ENCODE peak calls at places on chromosomes 6 and 20, in five cellular contexts. One of them, this sample, is unnamed.
A peak's percentile ranks its signal among the peaks of the same experiment; 100 is the strongest.

GRCh38 chr6:99833034-99833433 is 161.0 kb downstream of the MCHR2 start:
- DNase-seq in PC-9: no peak
- DNase-seq in WERI-Rb-1: no peak
- DNase-seq in heart right ventricle: no peak
- DNase-seq in lung: no peak
- DNase-seq in this sample: no peak

GRCh38 chr6:28371706-28372451 is 22.1 kb downstream of the ZKSCAN3 start:
- DNase-seq in WERI-Rb-1: no peak
- DNase-seq in lung: no peak
- DNase-seq in heart right ventricle: no peak
- DNase-seq in PC-9: no peak
- DNase-seq in this sample: no peak

GRCh38 chr6:112337209-112337638 is 9.9 kb upstream of the RFPL4B start:
- DNase-seq in PC-9: peak; percentile 24
- DNase-seq in WERI-Rb-1: peak; percentile 67
- DNase-seq in lung: peak; percentile 40
- DNase-seq in heart right ventricle: peak; percentile 51
- DNase-seq in this sample: no peak

GRCh38 chr6:158040804-158041347 is 59.2 kb downstream of the SYNJ2 start:
- DNase-seq in heart right ventricle: no peak
- DNase-seq in lung: no peak
- DNase-seq in WERI-Rb-1: no peak
- DNase-seq in PC-9: no peak
- DNase-seq in this sample: no peak

GRCh38 chr6:43724914-43725642 is 37.5 kb upstream of the MRPS18A start:
- DNase-seq in lung: peak; percentile 93
- DNase-seq in heart right ventricle: peak; percentile 42
- DNase-seq in WERI-Rb-1: no peak
- DNase-seq in PC-9: peak; percentile 91
- DNase-seq in this sample: no peak

GRCh38 chr6:37495199-37495913 is 4.3 kb downstream of the CCDC167 start:
- DNase-seq in heart right ventricle: no peak
- DNase-seq in lung: no peak
- DNase-seq in PC-9: no peak
- DNase-seq in WERI-Rb-1: no peak
- DNase-seq in this sample: no peak

GRCh38 chr6:10736721-10737120 is 10.9 kb upstream of the TMEM14B start:
- DNase-seq in heart right ventricle: no peak
- DNase-seq in lung: no peak
- DNase-seq in PC-9: no peak
- DNase-seq in WERI-Rb-1: no peak
- DNase-seq in this sample: no peak

GRCh38 chr6:37818536-37819176 is 871 bp upstream of the ZFAND3 start:
- DNase-seq in WERI-Rb-1: peak; percentile 99
- DNase-seq in heart right ventricle: peak; percentile 97
- DNase-seq in lung: peak; percentile 96
- DNase-seq in PC-9: peak; percentile 89
- DNase-seq in this sample: peak; percentile 85

GRCh38 chr6:113209315-113209714 is 647.8 kb upstream of the MARCKS start:
- DNase-seq in heart right ventricle: no peak
- DNase-seq in WERI-Rb-1: no peak
- DNase-seq in lung: no peak
- DNase-seq in PC-9: no peak
- DNase-seq in this sample: no peak

GRCh38 chr6:90074161-90074560 is 179.9 kb downstream of the GJA10 start:
- DNase-seq in WERI-Rb-1: no peak
- DNase-seq in heart right ventricle: no peak
- DNase-seq in PC-9: no peak
- DNase-seq in lung: no peak
- DNase-seq in this sample: no peak

GRCh38 chr20:47785321-47785899 is at the start of gene SULF2:
- DNase-seq in WERI-Rb-1: no peak
- DNase-seq in heart right ventricle: peak; percentile 41
- DNase-seq in PC-9: peak; percentile 70
- DNase-seq in lung: no peak
- DNase-seq in this sample: no peak

GRCh38 chr20:48594533-48594932 is 233.3 kb downstream of the PREX1 start:
- DNase-seq in PC-9: no peak
- DNase-seq in lung: no peak
- DNase-seq in WERI-Rb-1: peak; percentile 47
- DNase-seq in heart right ventricle: no peak
- DNase-seq in this sample: no peak

GRCh38 chr20:53202781-53203180 is 230.6 kb downstream of the TSHZ2 start:
- DNase-seq in heart right ventricle: no peak
- DNase-seq in WERI-Rb-1: no peak
- DNase-seq in lung: no peak
- DNase-seq in PC-9: no peak
- DNase-seq in this sample: no peak

GRCh38 chr6:136723780-136724179 is 68.5 kb downstream of the MAP3K5 start:
- DNase-seq in PC-9: no peak
- DNase-seq in lung: no peak
- DNase-seq in heart right ventricle: no peak
- DNase-seq in WERI-Rb-1: no peak
- DNase-seq in this sample: no peak

GRCh38 chr6:139588734-139589418 is 214.4 kb upstream of the CITED2 start:
- DNase-seq in heart right ventricle: no peak
- DNase-seq in lung: no peak
- DNase-seq in WERI-Rb-1: no peak
- DNase-seq in PC-9: no peak
- DNase-seq in this sample: no peak

GRCh38 chr20:23626040-23626620 is 11.6 kb downstream of the CST3 start:
- DNase-seq in WERI-Rb-1: no peak
- DNase-seq in heart right ventricle: no peak
- DNase-seq in lung: no peak
- DNase-seq in PC-9: peak; percentile 39
- DNase-seq in this sample: no peak

GRCh38 chr20:34938466-34939163 is 17.0 kb downstream of the GSS start:
- DNase-seq in lung: peak; percentile 51
- DNase-seq in WERI-Rb-1: no peak
- DNase-seq in PC-9: no peak
- DNase-seq in heart right ventricle: peak; percentile 71
- DNase-seq in this sample: no peak

GRCh38 chr6:31125586-31126363 is 5.5 kb upstream of the CDSN start:
- DNase-seq in lung: no peak
- DNase-seq in PC-9: no peak
- DNase-seq in WERI-Rb-1: no peak
- DNase-seq in heart right ventricle: peak; percentile 44
- DNase-seq in this sample: no peak

GRCh38 chr20:25437153-25437581 is 29.7 kb downstream of the GINS1 start:
- DNase-seq in heart right ventricle: no peak
- DNase-seq in WERI-Rb-1: no peak
- DNase-seq in lung: no peak
- DNase-seq in PC-9: peak; percentile 17
- DNase-seq in this sample: no peak

GRCh38 chr6:143176090-143177021 is 115.7 kb downstream of the AIG1 start:
- DNase-seq in WERI-Rb-1: no peak
- DNase-seq in PC-9: peak; percentile 9
- DNase-seq in lung: no peak
- DNase-seq in heart right ventricle: no peak
- DNase-seq in this sample: no peak
- H3K4me3 ChIP-seq in WERI-Rb-1: no peak overlapping the region
- H3K4me3 ChIP-seq in PC-9: no peak overlapping the region
- H3K4me3 ChIP-seq in lung: no peak overlapping the region
- H3K4me3 ChIP-seq in heart right ventricle: no peak overlapping the region
- H3K4me3 ChIP-seq in this sample: no peak overlapping the region

GRCh38 chr20:58246346-58246745 is 17.9 kb upstream of the ANKRD60 start:
- DNase-seq in PC-9: no peak
- DNase-seq in heart right ventricle: no peak
- DNase-seq in lung: no peak
- DNase-seq in WERI-Rb-1: peak; percentile 27
- DNase-seq in this sample: no peak

GRCh38 chr20:58243653-58244410 is 15.4 kb upstream of the ANKRD60 start:
- DNase-seq in WERI-Rb-1: no peak
- DNase-seq in PC-9: no peak
- DNase-seq in lung: no peak
- DNase-seq in heart right ventricle: no peak
- DNase-seq in this sample: no peak

GRCh38 chr20:58244517-58245030 is 16.1 kb upstream of the ANKRD60 start:
- DNase-seq in heart right ventricle: no peak
- DNase-seq in PC-9: no peak
- DNase-seq in lung: no peak
- DNase-seq in WERI-Rb-1: no peak
- DNase-seq in this sample: no peak

GRCh38 chr20:58245931-58246330 is 17.5 kb upstream of the ANKRD60 start:
- DNase-seq in heart right ventricle: no peak
- DNase-seq in lung: no peak
- DNase-seq in WERI-Rb-1: no peak
- DNase-seq in PC-9: no peak
- DNase-seq in this sample: no peak

GRCh38 chr20:58245181-58245891 is 16.9 kb upstream of the ANKRD60 start:
- DNase-seq in WERI-Rb-1: no peak
- DNase-seq in heart right ventricle: no peak
- DNase-seq in PC-9: no peak
- DNase-seq in lung: no peak
- DNase-seq in this sample: no peak
- H3K36me3 ChIP-seq in WERI-Rb-1: no peaks in the 10 kb centered on the region
- H3K36me3 ChIP-seq in heart right ventricle: peaks cover 96% of the 10 kb centered on the region
- H3K36me3 ChIP-seq in PC-9: peaks cover 17% of the 10 kb centered on the region
- H3K36me3 ChIP-seq in lung: peaks cover 6% of the 10 kb centered on the region
- H3K36me3 ChIP-seq in this sample: peaks cover 29% of the 10 kb centered on the region

DNA sequence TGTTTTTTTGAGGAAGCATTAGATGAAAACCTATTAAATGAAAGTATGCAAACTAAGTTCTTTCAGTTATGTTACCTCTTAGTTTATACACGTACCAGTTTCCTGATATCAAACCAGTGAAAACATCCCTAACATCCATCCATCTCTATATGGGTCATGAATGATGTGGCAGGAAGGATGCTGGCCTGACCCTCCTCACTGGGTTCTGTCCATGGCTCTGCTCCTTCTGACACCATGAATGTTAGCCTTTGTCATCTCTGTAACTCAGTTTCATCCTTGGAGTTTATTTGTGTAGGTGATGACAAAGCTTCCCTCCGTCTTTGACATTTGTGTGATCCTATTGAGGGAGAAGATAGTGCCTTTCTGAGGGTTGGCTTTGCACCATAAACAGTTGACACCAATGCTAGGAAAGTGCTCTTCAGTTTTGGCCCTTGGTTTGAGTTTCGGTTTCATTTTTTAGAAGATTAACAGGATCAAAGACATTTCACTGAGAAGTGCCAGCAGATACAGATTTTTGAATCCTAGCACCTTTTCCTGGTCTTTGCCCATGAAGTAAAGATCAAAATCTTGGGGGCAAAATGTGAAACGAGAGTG is 72.0 kb upstream of the SCGN start:
- DNase-seq in heart right ventricle: no peak
- DNase-seq in PC-9: no peak
- DNase-seq in WERI-Rb-1: no peak
- DNase-seq in lung: no peak
- DNase-seq in this sample: no peak
- H3K27ac ChIP-seq in heart right ventricle: no peak overlapping the region
- H3K27ac ChIP-seq in PC-9: no peak overlapping the region
- H3K27ac ChIP-seq in WERI-Rb-1: no peak overlapping the region
- H3K27ac ChIP-seq in lung: no peak overlapping the region
- H3K27ac ChIP-seq in this sample: no peak overlapping the region

GRCh38 chr6:132341646-132342045 is 59.6 kb downstream of the MOXD1 start:
- DNase-seq in PC-9: no peak
- DNase-seq in heart right ventricle: no peak
- DNase-seq in WERI-Rb-1: no peak
- DNase-seq in lung: no peak
- DNase-seq in this sample: no peak

DNA sequence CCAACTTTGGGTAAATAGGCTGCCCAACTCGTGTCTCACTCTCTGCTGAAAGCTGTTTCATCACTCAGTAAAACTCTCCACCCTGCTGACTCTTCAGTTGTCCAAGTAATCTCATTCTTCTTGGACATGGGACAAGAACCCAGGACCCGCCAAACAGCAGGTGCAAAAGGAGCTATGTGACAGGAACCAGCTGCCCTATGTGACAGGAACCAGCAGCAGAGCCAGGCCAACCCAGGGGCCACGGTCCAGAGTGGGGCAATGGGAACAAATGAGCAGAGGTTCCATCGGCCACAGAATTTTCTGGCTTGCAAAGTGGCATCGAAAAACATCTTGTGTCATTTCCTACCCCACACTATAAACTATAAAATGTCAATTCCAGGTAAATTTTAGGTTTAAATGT is 56.5 kb downstream of the MOXD1 start:
- DNase-seq in WERI-Rb-1: no peak
- DNase-seq in lung: no peak
- DNase-seq in PC-9: no peak
- DNase-seq in heart right ventricle: no peak
- DNase-seq in this sample: no peak
- H3K4me3 ChIP-seq in WERI-Rb-1: no peak overlapping the region
- H3K4me3 ChIP-seq in lung: no peak overlapping the region
- H3K4me3 ChIP-seq in PC-9: no peak overlapping the region
- H3K4me3 ChIP-seq in heart right ventricle: no peak overlapping the region
- H3K4me3 ChIP-seq in this sample: no peak overlapping the region

GRCh38 chr20:46388945-46389344 is 17.5 kb downstream of the ELMO2 start:
- DNase-seq in lung: no peak
- DNase-seq in WERI-Rb-1: no peak
- DNase-seq in heart right ventricle: no peak
- DNase-seq in PC-9: no peak
- DNase-seq in this sample: no peak
- H3K36me3 ChIP-seq in lung: peaks cover 61% of the 10 kb centered on the region
- H3K36me3 ChIP-seq in WERI-Rb-1: peaks cover 52% of the 10 kb centered on the region
- H3K36me3 ChIP-seq in heart right ventricle: peaks cover 100% of the 10 kb centered on the region
- H3K36me3 ChIP-seq in PC-9: no peaks in the 10 kb centered on the region
- H3K36me3 ChIP-seq in this sample: peaks cover 75% of the 10 kb centered on the region

DNA sequence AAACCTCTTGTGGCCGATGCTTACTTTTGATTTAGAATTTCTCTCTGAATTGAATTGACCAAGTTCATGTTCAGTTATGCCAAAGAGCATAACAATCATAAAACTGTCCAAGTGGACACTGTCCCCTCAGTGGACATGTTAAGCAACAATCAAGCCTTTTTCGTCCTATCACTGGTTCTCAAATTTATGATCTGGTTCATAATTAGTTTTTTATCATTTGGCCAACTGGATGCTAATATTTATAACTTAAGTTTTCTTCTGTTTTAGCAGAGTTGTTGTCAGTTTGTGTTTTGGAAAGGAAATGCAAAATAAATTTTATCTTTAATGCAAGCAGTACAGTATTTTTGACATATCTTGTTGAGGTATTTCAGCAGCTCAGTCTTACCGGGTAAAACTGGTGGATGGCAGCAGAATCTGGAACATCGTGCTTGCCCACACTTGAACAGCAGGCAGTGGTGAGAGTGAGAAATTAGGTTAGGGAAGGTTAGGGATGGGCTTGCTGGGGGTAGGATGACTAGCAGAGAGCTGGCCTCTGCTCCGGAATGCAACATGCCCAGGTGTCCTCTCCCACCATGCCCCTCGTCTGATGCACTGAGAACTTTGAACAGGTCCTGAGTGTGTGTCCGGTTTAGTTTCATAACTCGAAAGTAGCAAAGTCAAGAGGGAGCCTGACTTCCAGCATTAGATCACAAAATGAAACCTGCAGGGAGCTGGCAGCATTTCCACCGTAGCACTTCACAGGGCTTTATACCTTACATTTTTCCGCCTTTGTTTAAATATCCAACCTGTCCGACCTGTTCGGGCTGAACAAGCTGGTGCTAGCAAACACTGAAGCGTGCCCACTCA is 93.1 kb downstream of the RREB1 start:
- DNase-seq in heart right ventricle: no peak
- DNase-seq in lung: peak; percentile 87
- DNase-seq in WERI-Rb-1: no peak
- DNase-seq in PC-9: peak; percentile 74
- DNase-seq in this sample: no peak
- H3K27ac ChIP-seq in heart right ventricle: no peak overlapping the region
- H3K27ac ChIP-seq in lung: peak overlapping the region; percentile 62
- H3K27ac ChIP-seq in WERI-Rb-1: no peak overlapping the region
- H3K27ac ChIP-seq in PC-9: peak overlapping the region; percentile 92
- H3K27ac ChIP-seq in this sample: no peak overlapping the region

GRCh38 chr20:32559753-32560380 is 25.3 kb downstream of the NOL4L start:
- DNase-seq in WERI-Rb-1: no peak
- DNase-seq in heart right ventricle: no peak
- DNase-seq in PC-9: peak; percentile 43
- DNase-seq in lung: no peak
- DNase-seq in this sample: no peak
- H3K4me3 ChIP-seq in WERI-Rb-1: no peak overlapping the region
- H3K4me3 ChIP-seq in heart right ventricle: no peak overlapping the region
- H3K4me3 ChIP-seq in PC-9: no peak overlapping the region
- H3K4me3 ChIP-seq in lung: no peak overlapping the region
- H3K4me3 ChIP-seq in this sample: no peak overlapping the region

This sample was measured in thoracic aorta.